ENCODE peak calls at places on chromosomes 7 and 10, in five cellular contexts. H, D, A, V and R are unnamed samples.

GRCh38 chr7:68862736-68863135 is 735.5 kb upstream of the AUTS2 start:
- DNase-seq in V (no peak), H (no peak), A (no peak), D (no peak), R (no peak)

GRCh38 chr10:133455196-133455595 is 1.5 kb downstream of the SCART1 start:
- DNase-seq in A (no peak), D (no peak), V (no peak), H (no peak), R (no peak)

GRCh38 chr7:111162692-111163091 is 71.8 kb downstream of the LRRN3 start:
- DNase-seq in H (no peak), A (peak; percentile 27), D (no peak), V (no peak), R (no peak)

GRCh38 chr10:98967601-98968000 is 268.1 kb downstream of the HPSE2 start:
- DNase-seq in V (no peak), A (no peak), H (no peak), D (no peak), R (no peak)

GRCh38 chr10:13113544-13113943 is 13.6 kb downstream of the OPTN start:
- DNase-seq in H (no peak), D (no peak), V (no peak), A (no peak), R (no peak)

GRCh38 chr7:50920031-50920635 is 137.4 kb upstream of the GRB10 start:
- DNase-seq in A (peak; percentile 26), D (no peak), V (no peak), H (peak; percentile 40), R (no peak)

GRCh38 chr10:79438021-79438698 is 7.3 kb downstream of the ZCCHC24 start:
- DNase-seq in A (no peak), V (no peak), H (no peak), D (peak; percentile 56), R (no peak)

GRCh38 chr10:930415-931325 is 835 bp downstream of the LARP4B start:
- DNase-seq in H (peak; percentile 22), D (peak; percentile 83), V (no peak), A (peak; percentile 35), R (no peak)

GRCh38 chr7:5695037-5695708 is 86.3 kb downstream of the RNF216 start:
- DNase-seq in H (peak; percentile 69), V (no peak), D (no peak), A (peak; percentile 73), R (peak; percentile 52)

GRCh38 chr10:123901621-123902020 is 10.0 kb upstream of the CPXM2 start:
- DNase-seq in V (no peak), A (no peak), H (no peak), D (no peak), R (no peak)

GRCh38 chr7:149772821-149773425 is 465 bp downstream of the ZNF467 start:
- DNase-seq in A (no peak), V (no peak), D (peak; percentile 79), H (no peak), R (no peak)

GRCh38 chr7:49583440-49583839 is 190.0 kb upstream of the VWC2 start:
- DNase-seq in H (no peak), D (no peak), A (no peak), V (no peak), R (no peak)

GRCh38 chr10:7192831-7193348 is 217.9 kb downstream of the SFMBT2 start:
- DNase-seq in A (no peak), H (no peak), D (no peak), V (no peak), R (no peak)

GRCh38 chr7:140230862-140231778 is 54.3 kb upstream of the KDM7A start:
- DNase-seq in H (peak; percentile 98), D (peak; percentile 78), A (peak; percentile 11), V (no peak), R (peak; percentile 51)

GRCh38 chr7:15977663-15978062 is 291.2 kb upstream of the MEOX2 start:
- DNase-seq in V (peak; percentile 25), A (peak; percentile 59), H (no peak), D (no peak), R (no peak)

GRCh38 chr10:11881477-11882417 is 58.6 kb downstream of the PROSER2 start:
- DNase-seq in A (peak; percentile 25), D (no peak), H (peak; percentile 89), V (no peak), R (no peak)